ENCODE peak calls at places on chromosomes 5 and 9, in seven cellular contexts. X, O, M, H, A, Z and W are unnamed samples. For H3K9me3, the result is how much of the 10 kb centered on the place peaks cover.

GRCh38 chr9:36423196-36423595 is 23.1 kb upstream of the RNF38 start:
- DNase-seq in M (no peak), A (no peak), O (no peak), X (no peak), H (no peak), Z (no peak), W (no peak)

GRCh38 chr5:83467315-83468044 is 4.1 kb upstream of the VCAN start:
- DNase-seq in A (no peak), Z (no peak), H (no peak), O (no peak), X (no peak), M (no peak), W (no peak)

GRCh38 chr9:24936117-24936516 is 390.4 kb upstream of the IZUMO3 start:
- DNase-seq in M (no peak), X (no peak), A (peak), O (no peak), H (no peak), Z (no peak), W (no peak)

GRCh38 chr9:95044731-95045508 is 272.6 kb downstream of the FANCC start:
- DNase-seq in Z (no peak), X (peak), O (peak), A (no peak), M (no peak), H (no peak), W (peak)

GRCh38 chr5:32387176-32387575 is 57.4 kb downstream of the ZFR start:
- DNase-seq in H (no peak), M (no peak), Z (no peak), A (no peak), X (no peak), O (no peak), W (no peak)

GRCh38 chr9:94896512-94896911 is 170.0 kb downstream of the AOPEP start:
- DNase-seq in O (no peak), H (no peak), M (no peak), X (no peak), A (no peak), Z (no peak), W (no peak)

GRCh38 chr9:137234055-137234697 is 3.5 kb downstream of the SLC34A3 start:
- DNase-seq in H (no peak), X (no peak), M (no peak), Z (no peak), A (no peak), O (no peak), W (no peak)

GRCh38 chr5:9869616-9870288 is 239.6 kb upstream of the TAS2R1 start:
- DNase-seq in Z (no peak), M (peak), A (no peak), O (no peak), H (no peak), X (no peak), W (no peak)

GRCh38 chr9:14389146-14389545 is 75.2 kb upstream of the NFIB start:
- DNase-seq in H (no peak), X (no peak), O (no peak), Z (no peak), M (no peak), A (no peak), W (no peak)

GRCh38 chr5:95081500-95082355 is 203.2 kb downstream of the MCTP1 start:
- DNase-seq in X (peak), M (peak), Z (no peak), O (peak), H (peak), A (no peak), W (no peak)

GRCh38 chr5:172860520-172861443 is 26.7 kb downstream of the ERGIC1 start:
- DNase-seq in H (peak), Z (no peak), X (peak), O (peak), A (no peak), M (peak), W (no peak)

GRCh38 chr9:137243626-137244485 is 2.8 kb downstream of the TUBB4B start:
- DNase-seq in O (no peak), H (no peak), X (peak), Z (no peak), A (no peak), M (no peak), W (no peak)

GRCh38 chr5:10248378-10249260 is 1.1 kb downstream of the ATPSCKMT start:
- DNase-seq in X (no peak), H (no peak), Z (no peak), O (no peak), M (no peak), A (peak), W (no peak)

GRCh38 chr5:133831506-133832224 is 136.8 kb downstream of the C5orf15 start:
- DNase-seq in H (no peak), X (no peak), M (peak), O (no peak), A (no peak), Z (no peak), W (no peak)

GRCh38 chr9:133113163-133113927 is 7.7 kb downstream of the RALGDS start:
- DNase-seq in O (no peak), H (no peak), A (no peak), X (no peak), M (no peak), Z (no peak), W (peak)

GRCh38 chr9:94586814-94587213 is 6.8 kb downstream of the FBP2 start:
- DNase-seq in O (no peak), X (no peak), Z (no peak), M (peak), H (peak), A (peak), W (no peak)

GRCh38 chr9:14428781-14429230 is 114.9 kb upstream of the NFIB start:
- DNase-seq in O (peak), Z (no peak), H (peak), M (peak), A (peak), X (peak), W (peak)

GRCh38 chr5:17228833-17229291 is 11.4 kb downstream of the BASP1 start:
- DNase-seq in H (no peak), Z (no peak), O (peak), M (peak), X (no peak), A (no peak), W (no peak)

GRCh38 chr5:893137-893506 is 438 bp downstream of the TRIP13 start:
- DNase-seq in M (no peak), X (no peak), Z (no peak), O (no peak), H (no peak), A (peak), W (no peak)

GRCh38 chr9:92736816-92737606 is 27.6 kb downstream of the BICD2 start:
- DNase-seq in H (no peak), X (no peak), Z (no peak), A (no peak), O (no peak), M (peak), W (no peak)

GRCh38 chr9:102587231-102587630 is 407.9 kb upstream of the CYLC2 start:
- DNase-seq in H (no peak), M (no peak), X (no peak), O (no peak), A (no peak), Z (no peak), W (no peak)

GRCh38 chr9:137110147-137110910 is 4.2 kb downstream of the DPP7 start:
- DNase-seq in M (no peak), Z (no peak), X (no peak), A (no peak), O (no peak), H (no peak), W (no peak)

GRCh38 chr5:172490739-172491461 is 36.6 kb upstream of the SH3PXD2B start:
- DNase-seq in X (peak), Z (peak), H (no peak), M (peak), A (no peak), O (no peak), W (no peak)

GRCh38 chr9:106111039-106111740 is 416.8 kb downstream of the TMEM38B start:
- DNase-seq in A (no peak), H (no peak), O (no peak), M (no peak), X (no peak), Z (no peak), W (no peak)

GRCh38 chr9:36881316-36882116 is 152.6 kb downstream of the PAX5 start:
- DNase-seq in H (no peak), Z (no peak), O (no peak), M (no peak), A (no peak), X (no peak), W (no peak)

GRCh38 chr9:114677418-114677817 is 4.6 kb downstream of the TEX48 start:
- DNase-seq in A (no peak), H (peak), Z (no peak), X (peak), O (peak), M (peak), W (peak)

GRCh38 chr5:72608297-72608696 is 101.1 kb upstream of the ZNF366 start:
- DNase-seq in X (no peak), Z (no peak), O (no peak), H (no peak), M (no peak), A (no peak), W (peak)

GRCh38 chr5:91223886-91224285 is 159.2 kb downstream of the ARRDC3 start:
- DNase-seq in O (no peak), Z (no peak), A (no peak), M (peak), X (no peak), H (no peak), W (no peak)

GRCh38 chr5:53161876-53162275 is 52.3 kb upstream of the MOCS2 start:
- DNase-seq in A (no peak), M (peak), Z (no peak), X (no peak), H (no peak), O (no peak), W (no peak)

GRCh38 chr5:178322736-178323540 is 90.3 kb upstream of the PHYKPL start:
- DNase-seq in O (no peak), M (no peak), A (no peak), H (no peak), X (no peak), Z (no peak), W (no peak)

GRCh38 chr9:61669352-61669751 is 479.5 kb downstream of the SPATA31A7 start:
- DNase-seq in A (no peak), H (no peak), M (no peak), Z (peak), X (peak), O (no peak), W (no peak)

GRCh38 chr9:12956805-12957204 is 182.0 kb downstream of the LURAP1L start:
- DNase-seq in H (no peak), Z (no peak), O (no peak), M (no peak), X (no peak), A (no peak), W (no peak)

GRCh38 chr5:58122157-58122556 is 337.7 kb downstream of the PLK2 start:
- DNase-seq in A (no peak), X (no peak), O (no peak), Z (no peak), M (no peak), H (no peak), W (no peak)

GRCh38 chr5:83509535-83509934 is 38.0 kb downstream of the VCAN start:
- DNase-seq in Z (no peak), H (peak), M (peak), X (no peak), A (no peak), O (no peak), W (peak)

GRCh38 chr5:17444496-17444895 is 53.5 kb upstream of the TAF11L2 start:
- DNase-seq in O (no peak), M (peak), Z (no peak), X (no peak), H (no peak), A (no peak), W (no peak)

GRCh38 chr5:4879075-4879474 is 261.1 kb upstream of the ADAMTS16 start:
- DNase-seq in Z (peak), O (no peak), M (no peak), H (no peak), A (no peak), X (no peak), W (no peak)

GRCh38 chr5:53166101-53166500 is 56.5 kb upstream of the MOCS2 start:
- DNase-seq in Z (no peak), M (no peak), H (no peak), A (no peak), X (no peak), O (no peak), W (no peak)

GRCh38 chr5:126354012-126354856 is 69.0 kb upstream of the GRAMD2B start:
- DNase-seq in H (peak), A (peak), M (peak), O (no peak), Z (no peak), X (no peak), W (no peak)
- H3K4me3 ChIP-seq in H (peak), A (no peak), M (peak), O (no peak), Z (no peak), X (no peak), W (no peak)

GRCh38 chr5:12100542-12100941 is 196.3 kb upstream of the CTNND2 start:
- DNase-seq in H (no peak), Z (no peak), X (no peak), A (no peak), M (no peak), O (no peak), W (no peak)
- H3K9me3 ChIP-seq in H (under half), Z (under half), X (under half), A (under half), M (under half), O (under half), W (under half)

GRCh38 chr9:3331801-3332200 is 194.0 kb downstream of the RFX3 start:
- DNase-seq in A (peak), H (no peak), Z (no peak), X (no peak), M (no peak), O (no peak), W (peak)
- TF ChIP-seq CTCF in A (peak), H (no peak), Z (no peak), X (no peak), M (peak), O (no peak), W (peak)

GRCh38 chr5:117054808-117055398 is 480.3 kb upstream of the SEMA6A start:
- DNase-seq in X (no peak), A (no peak), O (no peak), Z (no peak), H (no peak), M (no peak), W (no peak)
- H3K4me3 ChIP-seq in X (no peak), A (no peak), O (no peak), Z (no peak), H (no peak), M (no peak), W (no peak)